ENCODE peak calls at places on chromosomes 12 and 14, in ten cellular contexts. One of them, this sample, is unnamed.

GRCh38 chr14:35331605-35332516 is 39.7 kb downstream of the PSMA6 start:
- DNase-seq in GM20000: peak; percentile 46
- DNase-seq in uterus: no peak
- DNase-seq in germinal center: no peak
- DNase-seq in foreskin melanocyte: no peak
- DNase-seq in stimulated activated CD8-positive, alpha-beta memory T cell treated with anti-CD3 and anti-CD28 coated beads, Interleukin-12 subunit alpha, Interleukin-12 subunit beta, amount 100 ng/mL, for 1 hour: no peak
- DNase-seq in AG04449: no peak
- DNase-seq in activated CD4-positive, alpha-beta T cell treated with anti-CD3 and anti-CD28 coated beads for 1 hour: no peak
- DNase-seq in stimulated activated naive CD8-positive, alpha-beta T cell treated with anti-CD3 and anti-CD28 coated beads, Interleukin-15, Interleukin-2, amounts not matched to agents 100 U/mL and 50 U/mL, for 24 hours: no peak
- DNase-seq in hypothalamus: no peak
- DNase-seq in this sample: peak; percentile 76

GRCh38 chr12:123231931-123232330 is 1.0 kb downstream of the MPHOSPH9 start:
- DNase-seq in stimulated activated naive CD8-positive, alpha-beta T cell treated with anti-CD3 and anti-CD28 coated beads, Interleukin-15, Interleukin-2, amounts not matched to agents 100 U/mL and 50 U/mL, for 24 hours: no peak
- DNase-seq in activated CD4-positive, alpha-beta T cell treated with anti-CD3 and anti-CD28 coated beads for 1 hour: no peak
- DNase-seq in stimulated activated CD8-positive, alpha-beta memory T cell treated with anti-CD3 and anti-CD28 coated beads, Interleukin-12 subunit alpha, Interleukin-12 subunit beta, amount 100 ng/mL, for 1 hour: no peak
- DNase-seq in germinal center: no peak
- DNase-seq in AG04449: no peak
- DNase-seq in hypothalamus: no peak
- DNase-seq in GM20000: no peak
- DNase-seq in uterus: no peak
- DNase-seq in foreskin melanocyte: no peak
- DNase-seq in this sample: no peak

GRCh38 chr12:9651265-9651729 is 18.2 kb upstream of the CLEC2D start:
- DNase-seq in foreskin melanocyte: peak; percentile 53
- DNase-seq in stimulated activated naive CD8-positive, alpha-beta T cell treated with anti-CD3 and anti-CD28 coated beads, Interleukin-15, Interleukin-2, amounts not matched to agents 100 U/mL and 50 U/mL, for 24 hours: peak; percentile 74
- DNase-seq in uterus: no peak
- DNase-seq in stimulated activated CD8-positive, alpha-beta memory T cell treated with anti-CD3 and anti-CD28 coated beads, Interleukin-12 subunit alpha, Interleukin-12 subunit beta, amount 100 ng/mL, for 1 hour: no peak
- DNase-seq in germinal center: no peak
- DNase-seq in activated CD4-positive, alpha-beta T cell treated with anti-CD3 and anti-CD28 coated beads for 1 hour: no peak
- DNase-seq in GM20000: no peak
- DNase-seq in hypothalamus: no peak
- DNase-seq in AG04449: peak; percentile 46
- DNase-seq in this sample: no peak

GRCh38 chr12:90851800-90852718 is 102.9 kb downstream of the CCER1 start:
- DNase-seq in stimulated activated CD8-positive, alpha-beta memory T cell treated with anti-CD3 and anti-CD28 coated beads, Interleukin-12 subunit alpha, Interleukin-12 subunit beta, amount 100 ng/mL, for 1 hour: no peak
- DNase-seq in GM20000: no peak
- DNase-seq in uterus: no peak
- DNase-seq in activated CD4-positive, alpha-beta T cell treated with anti-CD3 and anti-CD28 coated beads for 1 hour: no peak
- DNase-seq in germinal center: no peak
- DNase-seq in stimulated activated naive CD8-positive, alpha-beta T cell treated with anti-CD3 and anti-CD28 coated beads, Interleukin-15, Interleukin-2, amounts not matched to agents 100 U/mL and 50 U/mL, for 24 hours: no peak
- DNase-seq in foreskin melanocyte: no peak
- DNase-seq in AG04449: no peak
- DNase-seq in hypothalamus: no peak
- DNase-seq in this sample: no peak

GRCh38 chr12:22588817-22589216 is 36.2 kb upstream of the ETNK1 start:
- DNase-seq in AG04449: no peak
- DNase-seq in foreskin melanocyte: no peak
- DNase-seq in germinal center: no peak
- DNase-seq in activated CD4-positive, alpha-beta T cell treated with anti-CD3 and anti-CD28 coated beads for 1 hour: no peak
- DNase-seq in hypothalamus: no peak
- DNase-seq in GM20000: no peak
- DNase-seq in stimulated activated CD8-positive, alpha-beta memory T cell treated with anti-CD3 and anti-CD28 coated beads, Interleukin-12 subunit alpha, Interleukin-12 subunit beta, amount 100 ng/mL, for 1 hour: no peak
- DNase-seq in stimulated activated naive CD8-positive, alpha-beta T cell treated with anti-CD3 and anti-CD28 coated beads, Interleukin-15, Interleukin-2, amounts not matched to agents 100 U/mL and 50 U/mL, for 24 hours: no peak
- DNase-seq in uterus: no peak
- DNase-seq in this sample: no peak

GRCh38 chr12:460301-461230 is 827 bp downstream of the B4GALNT3 start:
- DNase-seq in GM20000: peak; percentile 79
- DNase-seq in hypothalamus: no peak
- DNase-seq in foreskin melanocyte: no peak
- DNase-seq in uterus: peak; percentile 32
- DNase-seq in stimulated activated CD8-positive, alpha-beta memory T cell treated with anti-CD3 and anti-CD28 coated beads, Interleukin-12 subunit alpha, Interleukin-12 subunit beta, amount 100 ng/mL, for 1 hour: peak; percentile 7
- DNase-seq in activated CD4-positive, alpha-beta T cell treated with anti-CD3 and anti-CD28 coated beads for 1 hour: peak; percentile 14
- DNase-seq in AG04449: no peak
- DNase-seq in stimulated activated naive CD8-positive, alpha-beta T cell treated with anti-CD3 and anti-CD28 coated beads, Interleukin-15, Interleukin-2, amounts not matched to agents 100 U/mL and 50 U/mL, for 24 hours: peak; percentile 46
- DNase-seq in germinal center: peak; percentile 63
- DNase-seq in this sample: peak; percentile 49

GRCh38 chr12:56900583-56900982 is 33.6 kb downstream of the SDR9C7 start:
- DNase-seq in hypothalamus: no peak
- DNase-seq in foreskin melanocyte: no peak
- DNase-seq in AG04449: no peak
- DNase-seq in activated CD4-positive, alpha-beta T cell treated with anti-CD3 and anti-CD28 coated beads for 1 hour: no peak
- DNase-seq in GM20000: no peak
- DNase-seq in stimulated activated naive CD8-positive, alpha-beta T cell treated with anti-CD3 and anti-CD28 coated beads, Interleukin-15, Interleukin-2, amounts not matched to agents 100 U/mL and 50 U/mL, for 24 hours: no peak
- DNase-seq in germinal center: no peak
- DNase-seq in stimulated activated CD8-positive, alpha-beta memory T cell treated with anti-CD3 and anti-CD28 coated beads, Interleukin-12 subunit alpha, Interleukin-12 subunit beta, amount 100 ng/mL, for 1 hour: no peak
- DNase-seq in uterus: no peak
- DNase-seq in this sample: no peak

GRCh38 chr14:82879949-82880535 is 1346.4 kb upstream of the SEL1L start:
- DNase-seq in GM20000: no peak
- DNase-seq in uterus: no peak
- DNase-seq in germinal center: no peak
- DNase-seq in foreskin melanocyte: no peak
- DNase-seq in stimulated activated naive CD8-positive, alpha-beta T cell treated with anti-CD3 and anti-CD28 coated beads, Interleukin-15, Interleukin-2, amounts not matched to agents 100 U/mL and 50 U/mL, for 24 hours: no peak
- DNase-seq in stimulated activated CD8-positive, alpha-beta memory T cell treated with anti-CD3 and anti-CD28 coated beads, Interleukin-12 subunit alpha, Interleukin-12 subunit beta, amount 100 ng/mL, for 1 hour: no peak
- DNase-seq in activated CD4-positive, alpha-beta T cell treated with anti-CD3 and anti-CD28 coated beads for 1 hour: no peak
- DNase-seq in hypothalamus: no peak
- DNase-seq in AG04449: no peak
- DNase-seq in this sample: no peak

GRCh38 chr12:32377344-32378000 is 21.9 kb upstream of the FGD4 start:
- DNase-seq in hypothalamus: no peak
- DNase-seq in germinal center: no peak
- DNase-seq in activated CD4-positive, alpha-beta T cell treated with anti-CD3 and anti-CD28 coated beads for 1 hour: no peak
- DNase-seq in GM20000: no peak
- DNase-seq in uterus: no peak
- DNase-seq in foreskin melanocyte: no peak
- DNase-seq in AG04449: no peak
- DNase-seq in stimulated activated CD8-positive, alpha-beta memory T cell treated with anti-CD3 and anti-CD28 coated beads, Interleukin-12 subunit alpha, Interleukin-12 subunit beta, amount 100 ng/mL, for 1 hour: no peak
- DNase-seq in stimulated activated naive CD8-positive, alpha-beta T cell treated with anti-CD3 and anti-CD28 coated beads, Interleukin-15, Interleukin-2, amounts not matched to agents 100 U/mL and 50 U/mL, for 24 hours: no peak
- DNase-seq in this sample: no peak

GRCh38 chr14:49306152-49306751 is 279.9 kb downstream of the RPS29 start:
- DNase-seq in hypothalamus: no peak
- DNase-seq in foreskin melanocyte: no peak
- DNase-seq in stimulated activated CD8-positive, alpha-beta memory T cell treated with anti-CD3 and anti-CD28 coated beads, Interleukin-12 subunit alpha, Interleukin-12 subunit beta, amount 100 ng/mL, for 1 hour: no peak
- DNase-seq in activated CD4-positive, alpha-beta T cell treated with anti-CD3 and anti-CD28 coated beads for 1 hour: no peak
- DNase-seq in stimulated activated naive CD8-positive, alpha-beta T cell treated with anti-CD3 and anti-CD28 coated beads, Interleukin-15, Interleukin-2, amounts not matched to agents 100 U/mL and 50 U/mL, for 24 hours: no peak
- DNase-seq in GM20000: peak; percentile 10
- DNase-seq in AG04449: no peak
- DNase-seq in uterus: no peak
- DNase-seq in germinal center: peak; percentile 5
- DNase-seq in this sample: no peak

GRCh38 chr12:57836442-57837375 is 9.8 kb downstream of the CTDSP2 start:
- DNase-seq in AG04449: peak; percentile 60
- DNase-seq in GM20000: peak; percentile 71
- DNase-seq in hypothalamus: peak; percentile 45
- DNase-seq in stimulated activated CD8-positive, alpha-beta memory T cell treated with anti-CD3 and anti-CD28 coated beads, Interleukin-12 subunit alpha, Interleukin-12 subunit beta, amount 100 ng/mL, for 1 hour: no peak
- DNase-seq in activated CD4-positive, alpha-beta T cell treated with anti-CD3 and anti-CD28 coated beads for 1 hour: no peak
- DNase-seq in foreskin melanocyte: peak; percentile 72
- DNase-seq in uterus: peak; percentile 82
- DNase-seq in germinal center: peak; percentile 60
- DNase-seq in stimulated activated naive CD8-positive, alpha-beta T cell treated with anti-CD3 and anti-CD28 coated beads, Interleukin-15, Interleukin-2, amounts not matched to agents 100 U/mL and 50 U/mL, for 24 hours: peak; percentile 51
- DNase-seq in this sample: peak; percentile 77

GRCh38 chr12:124910561-124911478 is 3.6 kb downstream of the UBC start:
- DNase-seq in uterus: no peak
- DNase-seq in activated CD4-positive, alpha-beta T cell treated with anti-CD3 and anti-CD28 coated beads for 1 hour: no peak
- DNase-seq in stimulated activated naive CD8-positive, alpha-beta T cell treated with anti-CD3 and anti-CD28 coated beads, Interleukin-15, Interleukin-2, amounts not matched to agents 100 U/mL and 50 U/mL, for 24 hours: no peak
- DNase-seq in AG04449: no peak
- DNase-seq in stimulated activated CD8-positive, alpha-beta memory T cell treated with anti-CD3 and anti-CD28 coated beads, Interleukin-12 subunit alpha, Interleukin-12 subunit beta, amount 100 ng/mL, for 1 hour: no peak
- DNase-seq in GM20000: no peak
- DNase-seq in hypothalamus: no peak
- DNase-seq in foreskin melanocyte: no peak
- DNase-seq in germinal center: no peak
- DNase-seq in this sample: peak; percentile 55

GRCh38 chr14:102728509-102728908 is 48.7 kb upstream of the TRAF3 start:
- DNase-seq in stimulated activated CD8-positive, alpha-beta memory T cell treated with anti-CD3 and anti-CD28 coated beads, Interleukin-12 subunit alpha, Interleukin-12 subunit beta, amount 100 ng/mL, for 1 hour: no peak
- DNase-seq in germinal center: no peak
- DNase-seq in foreskin melanocyte: no peak
- DNase-seq in stimulated activated naive CD8-positive, alpha-beta T cell treated with anti-CD3 and anti-CD28 coated beads, Interleukin-15, Interleukin-2, amounts not matched to agents 100 U/mL and 50 U/mL, for 24 hours: no peak
- DNase-seq in uterus: no peak
- DNase-seq in activated CD4-positive, alpha-beta T cell treated with anti-CD3 and anti-CD28 coated beads for 1 hour: no peak
- DNase-seq in GM20000: no peak
- DNase-seq in AG04449: no peak
- DNase-seq in hypothalamus: peak; percentile 35
- DNase-seq in this sample: no peak

GRCh38 chr14:38502241-38502640 is 246.3 kb upstream of the CLEC14A start:
- DNase-seq in germinal center: no peak
- DNase-seq in GM20000: no peak
- DNase-seq in uterus: no peak
- DNase-seq in stimulated activated CD8-positive, alpha-beta memory T cell treated with anti-CD3 and anti-CD28 coated beads, Interleukin-12 subunit alpha, Interleukin-12 subunit beta, amount 100 ng/mL, for 1 hour: no peak
- DNase-seq in hypothalamus: no peak
- DNase-seq in foreskin melanocyte: no peak
- DNase-seq in AG04449: no peak
- DNase-seq in stimulated activated naive CD8-positive, alpha-beta T cell treated with anti-CD3 and anti-CD28 coated beads, Interleukin-15, Interleukin-2, amounts not matched to agents 100 U/mL and 50 U/mL, for 24 hours: no peak
- DNase-seq in activated CD4-positive, alpha-beta T cell treated with anti-CD3 and anti-CD28 coated beads for 1 hour: no peak
- DNase-seq in this sample: no peak

GRCh38 chr12:110176745-110177144 is 52.6 kb downstream of the IFT81 start:
- DNase-seq in activated CD4-positive, alpha-beta T cell treated with anti-CD3 and anti-CD28 coated beads for 1 hour: no peak
- DNase-seq in AG04449: no peak
- DNase-seq in stimulated activated CD8-positive, alpha-beta memory T cell treated with anti-CD3 and anti-CD28 coated beads, Interleukin-12 subunit alpha, Interleukin-12 subunit beta, amount 100 ng/mL, for 1 hour: no peak
- DNase-seq in foreskin melanocyte: no peak
- DNase-seq in stimulated activated naive CD8-positive, alpha-beta T cell treated with anti-CD3 and anti-CD28 coated beads, Interleukin-15, Interleukin-2, amounts not matched to agents 100 U/mL and 50 U/mL, for 24 hours: no peak
- DNase-seq in uterus: no peak
- DNase-seq in germinal center: no peak
- DNase-seq in hypothalamus: no peak
- DNase-seq in GM20000: no peak
- DNase-seq in this sample: no peak

GRCh38 chr14:55136241-55136640 is 7.2 kb downstream of the LGALS3 start:
- DNase-seq in GM20000: no peak
- DNase-seq in stimulated activated CD8-positive, alpha-beta memory T cell treated with anti-CD3 and anti-CD28 coated beads, Interleukin-12 subunit alpha, Interleukin-12 subunit beta, amount 100 ng/mL, for 1 hour: no peak
- DNase-seq in hypothalamus: no peak
- DNase-seq in foreskin melanocyte: no peak
- DNase-seq in germinal center: no peak
- DNase-seq in uterus: no peak
- DNase-seq in activated CD4-positive, alpha-beta T cell treated with anti-CD3 and anti-CD28 coated beads for 1 hour: no peak
- DNase-seq in AG04449: no peak
- DNase-seq in stimulated activated naive CD8-positive, alpha-beta T cell treated with anti-CD3 and anti-CD28 coated beads, Interleukin-15, Interleukin-2, amounts not matched to agents 100 U/mL and 50 U/mL, for 24 hours: no peak
- DNase-seq in this sample: no peak

GRCh38 chr14:94173885-94174621 is at the start of gene PPP4R4:
- DNase-seq in stimulated activated CD8-positive, alpha-beta memory T cell treated with anti-CD3 and anti-CD28 coated beads, Interleukin-12 subunit alpha, Interleukin-12 subunit beta, amount 100 ng/mL, for 1 hour: peak; percentile 65
- DNase-seq in AG04449: no peak
- DNase-seq in GM20000: peak; percentile 97
- DNase-seq in germinal center: peak; percentile 94
- DNase-seq in uterus: peak; percentile 92
- DNase-seq in activated CD4-positive, alpha-beta T cell treated with anti-CD3 and anti-CD28 coated beads for 1 hour: peak; percentile 78
- DNase-seq in hypothalamus: peak; percentile 86
- DNase-seq in stimulated activated naive CD8-positive, alpha-beta T cell treated with anti-CD3 and anti-CD28 coated beads, Interleukin-15, Interleukin-2, amounts not matched to agents 100 U/mL and 50 U/mL, for 24 hours: peak; percentile 84
- DNase-seq in foreskin melanocyte: peak; percentile 47
- DNase-seq in this sample: peak; percentile 87